ENCODE peak calls at places on chromosomes 11 and 22, in ten cellular contexts. K, S, Q, J, X, L, D, G, N and U are unnamed samples.

GRCh38 chr11:68936676-68937620 is 33.3 kb downstream of the IGHMBP2 start:
- DNase-seq in K (no peak), S (no peak), Q (no peak), J (no peak), X (no peak), L (no peak), D (no peak), G (no peak), N (no peak), U (no peak)

GRCh38 chr22:43441216-43441615 is 29.4 kb downstream of the MPPED1 start:
- DNase-seq in K (no peak), S (no peak), Q (no peak), J (no peak), X (no peak), L (no peak), D (no peak), G (no peak), N (no peak), U (no peak)

GRCh38 chr22:46931414-46931813 is 169.0 kb downstream of the TBC1D22A start:
- DNase-seq in K (no peak), S (no peak), Q (no peak), J (peak), X (peak), L (no peak), D (no peak), G (no peak), N (no peak), U (peak)

GRCh38 chr11:45048870-45049825 is 97.3 kb upstream of the PRDM11 start:
- DNase-seq in K (no peak), S (no peak), Q (peak), J (no peak), X (peak), L (no peak), D (no peak), G (no peak), N (peak), U (no peak)

GRCh38 chr11:67356867-67357561 is 3.7 kb upstream of the POLD4 start:
- DNase-seq in K (no peak), S (no peak), Q (peak), J (peak), X (peak), L (peak), D (no peak), G (peak), N (peak), U (peak)

GRCh38 chr11:110093407-110094297 is 460 bp downstream of the ZC3H12C start:
- DNase-seq in K (no peak), S (no peak), Q (peak), J (peak), X (peak), L (no peak), D (no peak), G (peak), N (peak), U (no peak)

GRCh38 chr22:50444663-50445062 is 30.2 kb downstream of the SBF1 start:
- DNase-seq in K (peak), S (no peak), Q (peak), J (peak), X (peak), L (peak), D (peak), G (peak), N (peak), U (peak)

GRCh38 chr11:68329496-68329895 is 17.1 kb downstream of the LRP5 start:
- DNase-seq in K (no peak), S (no peak), Q (no peak), J (no peak), X (no peak), L (no peak), D (no peak), G (no peak), N (no peak), U (no peak)

GRCh38 chr11:68839054-68839865 is 2.5 kb downstream of the CPT1A start:
- DNase-seq in K (peak), S (peak), Q (peak), J (peak), X (peak), L (peak), D (no peak), G (peak), N (peak), U (peak)

GRCh38 chr11:109138200-109138599 is 283.8 kb upstream of the C11orf87 start:
- DNase-seq in K (no peak), S (no peak), Q (no peak), J (no peak), X (peak), L (no peak), D (no peak), G (no peak), N (peak), U (peak)

GRCh38 chr11:68533945-68534344 is 73.4 kb downstream of the PPP6R3 start:
- DNase-seq in K (no peak), S (no peak), Q (no peak), J (no peak), X (no peak), L (no peak), D (no peak), G (no peak), N (no peak), U (no peak)

GRCh38 chr11:73295259-73295995 is 12.6 kb upstream of the ARHGEF17 start:
- DNase-seq in K (peak), S (no peak), Q (peak), J (peak), X (peak), L (no peak), D (peak), G (peak), N (peak), U (peak)

GRCh38 chr11:110198031-110198729 is 98.2 kb downstream of the RDX start:
- DNase-seq in K (no peak), S (no peak), Q (no peak), J (peak), X (peak), L (no peak), D (no peak), G (no peak), N (peak), U (peak)

GRCh38 chr11:128653828-128654231 is 40.0 kb upstream of the FLI1 start:
- DNase-seq in K (peak), S (no peak), Q (no peak), J (peak), X (peak), L (no peak), D (no peak), G (peak), N (peak), U (peak)

GRCh38 chr11:19577849-19578619 is 134.6 kb upstream of the NAV2 start:
- DNase-seq in K (peak), S (no peak), Q (peak), J (peak), X (peak), L (no peak), D (no peak), G (peak), N (peak), U (peak)

GRCh38 chr11:124865902-124866851 is 945 bp downstream of the ROBO3 start:
- DNase-seq in K (no peak), S (no peak), Q (peak), J (peak), X (no peak), L (no peak), D (no peak), G (no peak), N (peak), U (no peak)

GRCh38 chr22:42283288-42284229 is 13.1 kb upstream of the TCF20 start:
- DNase-seq in K (no peak), S (no peak), Q (peak), J (no peak), X (no peak), L (no peak), D (no peak), G (no peak), N (no peak), U (peak)

GRCh38 chr11:102806296-102806695 is 8.3 kb upstream of the MMP1 start:
- DNase-seq in K (peak), S (no peak), Q (no peak), J (peak), X (no peak), L (peak), D (no peak), G (no peak), N (peak), U (no peak)

GRCh38 chr11:15190611-15191010 is 75.9 kb downstream of the INSC start:
- DNase-seq in K (no peak), S (no peak), Q (no peak), J (no peak), X (no peak), L (no peak), D (no peak), G (no peak), N (no peak), U (no peak)

GRCh38 chr11:62850911-62851806 is 11.8 kb upstream of the WDR74 start:
- DNase-seq in K (no peak), S (no peak), Q (no peak), J (no peak), X (peak), L (no peak), D (no peak), G (no peak), N (no peak), U (peak)

GRCh38 chr11:84316866-84317560 is 1030.8 kb upstream of the CCDC90B start:
- DNase-seq in K (no peak), S (no peak), Q (no peak), J (peak), X (peak), L (no peak), D (no peak), G (peak), N (peak), U (no peak)

GRCh38 chr22:24208012-24208749 is 26.9 kb downstream of the SUSD2 start:
- DNase-seq in K (peak), S (no peak), Q (no peak), J (peak), X (peak), L (peak), D (peak), G (peak), N (peak), U (peak)

GRCh38 chr11:10461276-10461790 is 6.3 kb downstream of the AMPD3 start:
- DNase-seq in K (no peak), S (no peak), Q (no peak), J (no peak), X (no peak), L (no peak), D (no peak), G (no peak), N (no peak), U (no peak)

GRCh38 chr11:130212431-130212961 is 52.9 kb downstream of the ST14 start:
- DNase-seq in K (no peak), S (no peak), Q (no peak), J (no peak), X (no peak), L (no peak), D (no peak), G (no peak), N (no peak), U (no peak)

GRCh38 chr22:39239561-39240423 is 5.0 kb downstream of the PDGFB start:
- DNase-seq in K (no peak), S (no peak), Q (no peak), J (no peak), X (no peak), L (no peak), D (no peak), G (no peak), N (no peak), U (no peak)

GRCh38 chr22:35684270-35684700 is 33.4 kb upstream of the APOL5 start:
- DNase-seq in K (no peak), S (no peak), Q (peak), J (peak), X (peak), L (no peak), D (no peak), G (no peak), N (peak), U (peak)

GRCh38 chr11:45079075-45079444 is 67.4 kb upstream of the PRDM11 start:
- DNase-seq in K (no peak), S (no peak), Q (no peak), J (no peak), X (no peak), L (no peak), D (no peak), G (no peak), N (no peak), U (no peak)

DNA sequence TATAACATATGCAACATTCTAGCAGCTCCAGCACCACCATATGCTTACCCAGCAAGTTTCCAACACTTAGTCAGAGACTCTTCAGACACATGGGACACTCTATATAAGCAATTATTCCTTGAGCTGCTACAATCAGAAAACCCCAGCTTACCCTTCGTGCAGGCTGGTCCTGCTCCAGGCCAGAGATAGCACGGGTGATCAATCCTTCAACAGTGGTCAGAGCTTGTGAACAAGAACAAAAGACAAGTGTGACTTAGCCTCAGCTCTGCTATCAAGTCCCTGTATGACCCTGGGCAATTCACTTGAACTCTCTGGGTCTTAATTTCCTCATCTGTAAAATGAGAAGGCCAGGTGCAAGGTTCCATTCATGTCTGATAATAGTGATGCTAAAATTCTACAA is 1.5 kb downstream of the ZPR1 start:
- DNase-seq in K (no peak), S (no peak), Q (no peak), J (no peak), X (no peak), L (no peak), D (no peak), G (no peak), N (no peak), U (no peak)
- H3K4me3 ChIP-seq in K (no peak), S (no peak), Q (no peak), J (no peak), X (no peak), L (peak), D (no peak), G (no peak), N (no peak), U (no peak)

DNA sequence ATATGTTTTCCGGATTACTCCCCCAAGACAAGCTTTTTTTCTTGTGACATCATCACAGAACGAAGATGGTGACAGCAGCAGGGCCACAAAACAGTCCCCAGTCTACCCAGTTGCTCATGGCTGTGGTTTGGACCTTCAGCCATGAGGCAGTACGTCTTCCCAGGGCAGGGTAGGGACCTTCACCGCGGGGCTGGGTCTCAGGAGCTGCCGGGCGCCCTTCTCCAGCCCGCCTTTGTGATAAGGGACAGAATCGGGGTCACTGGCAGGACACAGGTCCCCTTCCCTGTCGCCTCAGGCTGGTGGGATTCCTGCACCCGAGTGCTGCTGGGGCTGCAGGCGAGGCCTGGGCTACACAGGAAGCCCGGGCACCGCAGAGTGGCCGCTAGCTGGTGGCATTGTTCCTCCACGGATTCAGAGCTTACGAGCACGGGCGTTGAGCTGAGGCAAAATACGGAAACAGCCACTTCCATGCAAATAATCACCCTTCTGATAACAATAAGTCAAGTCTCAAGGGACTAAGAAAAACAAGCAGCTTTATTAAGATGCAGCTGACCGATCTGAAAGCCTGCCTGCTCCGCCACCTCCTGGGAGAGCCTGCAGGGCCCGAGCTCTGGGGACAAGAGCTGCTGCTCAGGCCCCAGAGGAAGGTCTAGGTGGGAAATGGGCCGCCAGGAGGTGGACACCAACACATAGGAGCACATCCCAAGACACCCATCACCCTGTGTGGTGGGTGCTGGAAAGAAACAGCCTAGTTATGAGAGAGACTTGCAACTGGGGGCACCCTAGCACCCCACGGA is 12.3 kb downstream of the TBX1 start:
- DNase-seq in K (no peak), S (no peak), Q (no peak), J (no peak), X (no peak), L (no peak), D (no peak), G (no peak), N (no peak), U (no peak)
- TF ChIP-seq CTCF in K (no peak), S (no peak), Q (no peak), J (no peak), X (no peak), L (no peak), D (no peak), G (no peak), N (no peak), U (no peak)

DNA sequence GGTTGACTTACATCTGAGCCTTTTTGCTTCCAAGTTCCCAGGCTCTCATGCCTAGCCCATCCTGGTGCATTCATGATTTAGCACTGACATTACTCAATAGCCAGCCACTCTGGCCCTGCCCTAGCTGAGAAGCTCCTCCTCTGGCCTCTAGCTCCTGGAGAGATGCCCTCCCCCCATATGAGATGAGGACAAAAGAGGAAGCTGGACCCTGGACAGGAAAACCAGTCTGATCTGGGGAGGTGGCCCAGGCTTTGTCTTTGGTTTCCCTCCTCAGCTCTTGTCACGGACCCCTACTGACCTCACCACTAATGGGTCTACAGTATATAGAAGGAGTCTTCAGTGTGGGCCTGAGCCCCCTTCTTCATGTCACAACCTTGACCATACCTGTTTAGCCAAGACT is 3.0 kb downstream of the RHOG start:
- DNase-seq in K (no peak), S (no peak), Q (no peak), J (no peak), X (peak), L (no peak), D (no peak), G (no peak), N (no peak), U (peak)
- H3K4me3 ChIP-seq in K (no peak), S (no peak), Q (no peak), J (no peak), X (no peak), L (no peak), D (no peak), G (no peak), N (no peak), U (no peak)

GRCh38 chr11:119057000-119057769 is at the start of gene HYOU1:
- DNase-seq in K (peak), S (peak), Q (peak), J (peak), X (peak), L (peak), D (peak), G (peak), N (peak), U (peak)
- TF ChIP-seq CTCF in K (peak), S (peak), Q (peak), J (peak), X (peak), L (peak), D (peak), G (peak), N (peak), U (peak)

GRCh38 chr11:47403571-47403970 is 4.8 kb upstream of the SLC39A13 start:
- DNase-seq in K (no peak), S (no peak), Q (no peak), J (no peak), X (no peak), L (no peak), D (no peak), G (no peak), N (no peak), U (no peak)

GRCh38 chr11:47403135-47403534 is 5.3 kb upstream of the SLC39A13 start:
- DNase-seq in K (no peak), S (no peak), Q (no peak), J (no peak), X (no peak), L (no peak), D (no peak), G (no peak), N (no peak), U (no peak)

GRCh38 chr11:47399860-47400812 is 8.3 kb upstream of the SLC39A13 start:
- DNase-seq in K (no peak), S (no peak), Q (peak), J (no peak), X (no peak), L (no peak), D (no peak), G (no peak), N (no peak), U (no peak)

GRCh38 chr11:47398551-47398950 is 9.8 kb upstream of the SLC39A13 start:
- DNase-seq in K (no peak), S (no peak), Q (no peak), J (no peak), X (no peak), L (no peak), D (no peak), G (no peak), N (no peak), U (no peak)

GRCh38 chr11:47400813-47401279 is 7.5 kb upstream of the SLC39A13 start:
- DNase-seq in K (no peak), S (no peak), Q (no peak), J (no peak), X (no peak), L (no peak), D (no peak), G (no peak), N (no peak), U (peak)
- H3K4me3 ChIP-seq in K (no peak), S (peak), Q (peak), J (no peak), X (no peak), L (no peak), D (no peak), G (no peak), N (no peak), U (no peak)

GRCh38 chr11:12089041-12089440 is 21.3 kb upstream of the MICAL2 start:
- DNase-seq in K (no peak), S (no peak), Q (no peak), J (no peak), X (no peak), L (no peak), D (no peak), G (no peak), N (no peak), U (no peak)
- TF ChIP-seq CTCF in K (no peak), S (no peak), Q (no peak), J (no peak), X (no peak), L (no peak), D (no peak), G (no peak), N (no peak), U (no peak)

GRCh38 chr11:40879911-40880310 is 579.5 kb downstream of the LRRC4C start:
- DNase-seq in K (no peak), S (no peak), Q (no peak), J (no peak), X (no peak), L (no peak), D (no peak), G (no peak), N (no peak), U (no peak)
- H3K4me3 ChIP-seq in K (no peak), S (no peak), Q (no peak), J (no peak), X (no peak), L (no peak), D (no peak), G (no peak), N (no peak), U (no peak)

GRCh38 chr22:19321757-19322156 is 30.2 kb upstream of the CLTCL1 start:
- DNase-seq in K (no peak), S (no peak), Q (no peak), J (no peak), X (no peak), L (no peak), D (no peak), G (no peak), N (no peak), U (no peak)

GRCh38 chr22:19319281-19319680 is 27.8 kb upstream of the CLTCL1 start:
- DNase-seq in K (no peak), S (no peak), Q (no peak), J (no peak), X (no peak), L (no peak), D (no peak), G (no peak), N (no peak), U (no peak)

DNA sequence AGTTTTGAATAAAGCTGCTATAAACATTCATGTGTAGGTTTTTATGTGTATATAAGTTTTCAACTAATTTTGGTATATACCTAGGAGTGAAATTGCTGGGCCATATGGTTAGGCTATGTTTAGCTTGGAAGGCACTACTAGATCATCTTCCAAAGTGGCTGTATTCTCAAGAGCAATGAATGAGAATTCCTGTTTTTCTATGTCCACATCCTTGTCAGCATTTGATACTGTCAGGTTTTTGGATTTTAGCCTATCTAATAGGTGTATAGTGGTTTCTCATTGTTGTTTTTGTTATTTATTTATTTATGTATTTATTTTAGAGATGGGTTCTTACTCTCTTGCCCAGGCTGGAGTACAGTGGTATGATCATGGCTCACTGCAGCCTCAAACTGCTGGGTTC is 26.3 kb upstream of the CLTCL1 start:
- DNase-seq in K (no peak), S (no peak), Q (no peak), J (no peak), X (no peak), L (no peak), D (no peak), G (no peak), N (no peak), U (no peak)
- TF ChIP-seq CTCF in K (no peak), S (no peak), Q (no peak), J (no peak), X (no peak), L (no peak), D (no peak), G (no peak), N (no peak), U (no peak)